ENCODE peak calls at places on chromosomes 7 and 10, in four cellular contexts. One of them, this sample, is unnamed.

GRCh38 chr7:71777278-71777677 is 634.9 kb downstream of the CALN1 start:
- DNase-seq in K562: no peak
- DNase-seq in fibroblast of lung: no peak
- DNase-seq in iPS DF 6.9: no peak
- DNase-seq in this sample: no peak

GRCh38 chr10:62911210-62911963 is 95.2 kb upstream of the EGR2 start:
- DNase-seq in K562: no peak
- DNase-seq in fibroblast of lung: no peak
- DNase-seq in iPS DF 6.9: peak; percentile 13
- DNase-seq in this sample: no peak

GRCh38 chr10:4754143-4754542 is 71.9 kb upstream of the AKR1E2 start:
- DNase-seq in K562: no peak
- DNase-seq in fibroblast of lung: no peak
- DNase-seq in iPS DF 6.9: no peak
- DNase-seq in this sample: no peak

GRCh38 chr10:86286591-86287421 is 79.8 kb downstream of the GRID1 start:
- DNase-seq in K562: no peak
- DNase-seq in fibroblast of lung: no peak
- DNase-seq in iPS DF 6.9: no peak
- DNase-seq in this sample: no peak

GRCh38 chr7:67206452-67206851 is 209.8 kb downstream of the TYW1 start:
- DNase-seq in K562: no peak
- DNase-seq in fibroblast of lung: no peak
- DNase-seq in iPS DF 6.9: no peak
- DNase-seq in this sample: no peak

GRCh38 chr10:124174071-124174566 is 80.7 kb upstream of the CHST15 start:
- DNase-seq in K562: no peak
- DNase-seq in fibroblast of lung: no peak
- DNase-seq in iPS DF 6.9: no peak
- DNase-seq in this sample: no peak

GRCh38 chr10:10642741-10643280 is 374.9 kb upstream of the CELF2 start:
- DNase-seq in K562: no peak
- DNase-seq in fibroblast of lung: peak; percentile 87
- DNase-seq in iPS DF 6.9: no peak
- DNase-seq in this sample: no peak

GRCh38 chr10:128000660-128001059 is 93.8 kb downstream of the PTPRE start:
- DNase-seq in K562: no peak
- DNase-seq in fibroblast of lung: no peak
- DNase-seq in iPS DF 6.9: no peak
- DNase-seq in this sample: no peak

GRCh38 chr10:18079665-18080295 is 60.4 kb upstream of the CACNB2 start:
- DNase-seq in K562: no peak
- DNase-seq in fibroblast of lung: peak; percentile 60
- DNase-seq in iPS DF 6.9: no peak
- DNase-seq in this sample: no peak

GRCh38 chr7:84176716-84177115 is 17.9 kb downstream of the SEMA3A start:
- DNase-seq in K562: no peak
- DNase-seq in fibroblast of lung: peak; percentile 33
- DNase-seq in iPS DF 6.9: no peak
- DNase-seq in this sample: no peak

GRCh38 chr7:2540641-2541051 is 14.7 kb downstream of the BRAT1 start:
- DNase-seq in K562: peak; percentile 5
- DNase-seq in fibroblast of lung: no peak
- DNase-seq in iPS DF 6.9: no peak
- DNase-seq in this sample: no peak

GRCh38 chr10:49094707-49095106 is 20.6 kb downstream of the VSTM4 start:
- DNase-seq in K562: no peak
- DNase-seq in fibroblast of lung: no peak
- DNase-seq in iPS DF 6.9: no peak
- DNase-seq in this sample: no peak

DNA sequence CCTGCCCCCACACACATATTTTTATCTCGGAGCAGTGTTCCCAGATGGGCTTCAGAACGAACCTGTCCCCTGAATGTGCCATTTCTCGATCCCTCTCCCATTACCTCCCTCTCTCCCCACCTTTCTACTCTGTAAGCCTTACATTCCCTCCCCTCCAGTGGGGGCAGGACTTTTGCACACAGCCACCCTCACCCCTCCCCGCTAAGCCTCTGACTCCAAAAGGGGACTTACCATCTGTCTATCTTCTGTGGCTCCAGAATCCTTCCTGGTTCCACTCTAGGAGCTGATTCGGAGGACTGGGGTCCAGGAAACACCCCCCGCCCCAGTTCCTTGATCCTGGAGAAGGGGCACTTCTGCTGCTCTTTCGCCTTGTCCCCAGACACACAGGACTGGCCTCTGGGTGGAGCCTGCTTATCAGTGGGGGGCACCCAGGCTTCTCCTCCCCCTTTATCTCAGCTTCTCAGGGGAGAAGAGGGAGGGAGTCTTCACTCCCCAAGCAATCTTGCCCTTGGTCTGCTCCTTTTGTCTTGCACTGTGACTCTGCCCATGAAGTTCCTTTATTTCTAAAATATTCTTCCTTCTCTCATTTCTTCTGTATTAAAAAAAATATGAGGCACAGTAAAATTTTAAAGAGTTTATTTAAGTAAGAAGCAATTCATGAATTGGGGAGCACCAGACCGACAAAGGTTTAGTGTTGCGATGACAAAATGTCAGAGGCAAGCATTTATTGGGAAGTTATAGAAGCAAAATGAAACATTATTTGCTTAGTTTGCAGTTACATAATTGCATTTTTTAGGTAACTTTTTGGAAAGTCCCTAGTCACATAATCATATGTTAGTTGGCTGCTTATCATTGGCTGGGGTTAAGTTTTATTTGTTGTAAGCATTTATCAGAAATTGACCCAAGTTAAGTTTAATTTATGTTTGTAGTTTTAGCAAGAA is at the start of gene KEL:
- DNase-seq in K562: peak; percentile 94
- DNase-seq in fibroblast of lung: no peak
- DNase-seq in iPS DF 6.9: no peak
- DNase-seq in this sample: no peak
- H3K4me3 ChIP-seq in K562: peak within 1 kb of the TSS; percentile 56
- H3K4me3 ChIP-seq in fibroblast of lung: no peak within 1 kb of the TSS
- H3K4me3 ChIP-seq in iPS DF 6.9: no peak within 1 kb of the TSS
- H3K4me3 ChIP-seq in this sample: no peak within 1 kb of the TSS

GRCh38 chr7:20116869-20117268 is 100.3 kb downstream of the MACC1 start:
- DNase-seq in K562: no peak
- DNase-seq in fibroblast of lung: no peak
- DNase-seq in iPS DF 6.9: no peak
- DNase-seq in this sample: no peak

GRCh38 chr7:20122073-20122472 is 95.1 kb downstream of the MACC1 start:
- DNase-seq in K562: no peak
- DNase-seq in fibroblast of lung: no peak
- DNase-seq in iPS DF 6.9: no peak
- DNase-seq in this sample: no peak

GRCh38 chr7:20121404-20121803 is 95.8 kb downstream of the MACC1 start:
- DNase-seq in K562: no peak
- DNase-seq in fibroblast of lung: no peak
- DNase-seq in iPS DF 6.9: no peak
- DNase-seq in this sample: no peak
- H3K4me1 ChIP-seq in K562: no peaks in the 10 kb centered on the region
- H3K4me1 ChIP-seq in fibroblast of lung: no peaks in the 10 kb centered on the region
- H3K4me1 ChIP-seq in iPS DF 6.9: no peaks in the 10 kb centered on the region
- H3K4me1 ChIP-seq in this sample: peaks cover 2% of the 10 kb centered on the region

GRCh38 chr7:158263110-158263963 is 324.3 kb downstream of the PTPRN2 start:
- DNase-seq in K562: no peak
- DNase-seq in fibroblast of lung: no peak
- DNase-seq in iPS DF 6.9: no peak
- DNase-seq in this sample: no peak

GRCh38 chr7:158262284-158263109 is 325.1 kb downstream of the PTPRN2 start:
- DNase-seq in K562: no peak
- DNase-seq in fibroblast of lung: no peak
- DNase-seq in iPS DF 6.9: no peak
- DNase-seq in this sample: no peak

GRCh38 chr7:158260567-158261361 is 326.9 kb downstream of the PTPRN2 start:
- DNase-seq in K562: no peak
- DNase-seq in fibroblast of lung: no peak
- DNase-seq in iPS DF 6.9: no peak
- DNase-seq in this sample: no peak

GRCh38 chr7:158259671-158260423 is 327.8 kb downstream of the PTPRN2 start:
- DNase-seq in K562: no peak
- DNase-seq in fibroblast of lung: no peak
- DNase-seq in iPS DF 6.9: no peak
- DNase-seq in this sample: no peak

DNA sequence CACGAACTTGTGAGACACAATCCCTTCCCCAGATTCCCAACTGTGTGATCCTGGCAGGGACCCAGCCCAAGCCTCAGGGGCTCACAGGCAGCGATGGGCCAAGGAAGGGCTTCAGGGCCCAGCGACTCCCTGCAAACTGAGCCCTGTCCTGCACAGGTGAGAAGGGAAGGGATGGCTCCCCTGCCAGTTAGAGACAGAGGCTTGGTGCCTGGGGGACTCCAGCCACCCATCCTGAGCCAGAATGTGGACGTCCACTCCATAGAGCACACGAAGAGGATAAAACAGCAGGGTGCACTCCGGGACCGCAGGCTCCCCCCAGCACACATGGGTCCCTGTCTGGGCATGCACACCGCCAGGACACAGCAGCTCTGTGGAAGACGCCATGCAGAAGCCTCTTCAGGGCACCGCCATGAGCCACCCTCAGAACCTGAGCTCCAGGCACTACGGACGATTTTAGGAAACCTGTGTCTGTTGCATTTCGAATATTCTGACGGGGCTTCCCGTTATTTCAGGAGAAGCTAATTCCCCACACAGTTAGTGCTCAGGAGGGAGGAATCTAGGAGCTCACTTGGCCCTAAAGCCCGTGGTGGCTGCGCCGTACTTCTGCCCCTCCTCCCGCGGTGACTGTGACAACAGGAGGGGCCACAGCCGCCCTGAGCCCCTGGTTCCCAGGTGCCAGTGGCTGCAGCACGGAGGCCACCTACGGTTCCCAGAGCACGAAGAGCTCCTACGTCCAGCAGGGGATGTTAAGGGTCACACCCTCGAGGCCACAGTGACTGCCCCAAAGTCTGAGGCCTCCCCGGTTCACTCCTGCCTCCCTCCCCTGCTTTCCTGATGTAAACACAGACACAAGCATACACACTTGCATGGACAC is 326.0 kb downstream of the PTPRN2 start:
- DNase-seq in K562: no peak
- DNase-seq in fibroblast of lung: no peak
- DNase-seq in iPS DF 6.9: no peak
- DNase-seq in this sample: no peak
- H3K9me3 ChIP-seq in K562: peaks cover 9% of the 10 kb centered on the region
- H3K9me3 ChIP-seq in fibroblast of lung: peaks cover 15% of the 10 kb centered on the region
- H3K9me3 ChIP-seq in iPS DF 6.9: peaks cover 47% of the 10 kb centered on the region
- H3K9me3 ChIP-seq in this sample: peaks cover 10% of the 10 kb centered on the region

DNA sequence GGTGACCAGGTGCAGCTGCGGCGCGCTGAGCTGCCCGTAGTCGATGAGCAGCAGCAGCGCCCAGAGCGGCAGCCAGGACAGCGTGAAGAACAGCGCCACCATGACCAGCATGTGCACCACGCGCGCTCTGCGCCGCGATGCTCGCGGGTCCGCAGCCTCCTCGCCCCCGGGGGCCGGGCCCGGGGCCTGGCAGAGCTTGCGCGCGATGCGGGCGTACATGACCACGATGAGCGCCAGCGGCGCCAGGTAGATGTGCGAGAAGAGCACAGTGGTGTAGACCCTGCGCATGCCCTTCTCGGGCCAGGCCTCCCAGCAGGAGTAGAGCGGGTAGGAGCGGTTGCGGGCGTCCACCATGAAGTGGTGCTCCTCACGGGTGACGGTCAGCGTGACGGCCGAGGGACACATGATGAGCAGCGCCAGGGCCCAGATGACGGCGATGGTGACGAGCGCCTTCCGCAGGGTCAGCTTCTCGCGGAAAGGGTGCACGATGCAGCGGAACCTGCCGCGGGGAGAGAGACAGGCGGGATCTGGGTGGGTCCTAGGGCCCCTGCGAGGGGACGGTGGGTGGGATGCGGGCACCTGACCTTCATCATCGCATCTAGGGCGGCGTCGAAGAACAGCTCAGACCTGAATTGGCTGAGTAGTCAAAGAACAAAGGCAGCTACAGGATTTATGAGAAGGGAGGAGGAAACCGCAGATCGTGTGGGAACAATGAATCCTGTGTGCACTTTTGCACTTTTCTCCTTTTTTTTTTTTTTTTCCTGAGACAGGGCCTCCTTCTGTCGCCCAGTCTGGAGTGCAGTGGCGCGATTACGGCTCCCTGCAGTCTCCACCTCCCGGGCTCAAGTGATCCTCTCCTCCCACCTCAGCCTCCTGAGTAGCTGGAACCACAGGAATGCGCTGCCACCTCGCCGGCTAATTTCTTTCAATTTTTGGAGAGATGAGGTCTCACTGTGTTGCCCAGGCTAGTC is 22.4 kb upstream of the PPA1 start:
- DNase-seq in K562: no peak
- DNase-seq in fibroblast of lung: no peak
- DNase-seq in iPS DF 6.9: no peak
- DNase-seq in this sample: no peak
- H3K4me3 ChIP-seq in K562: no peak overlapping the region
- H3K4me3 ChIP-seq in fibroblast of lung: no peak overlapping the region
- H3K4me3 ChIP-seq in iPS DF 6.9: no peak overlapping the region
- H3K4me3 ChIP-seq in this sample: no peak overlapping the region

GRCh38 chr10:77513783-77514331 is 123.8 kb downstream of the KCNMA1 start:
- DNase-seq in K562: no peak
- DNase-seq in fibroblast of lung: peak; percentile 86
- DNase-seq in iPS DF 6.9: no peak
- DNase-seq in this sample: peak; percentile 94

GRCh38 chr10:77513220-77513619 is 124.4 kb downstream of the KCNMA1 start:
- DNase-seq in K562: no peak
- DNase-seq in fibroblast of lung: no peak
- DNase-seq in iPS DF 6.9: no peak
- DNase-seq in this sample: no peak

GRCh38 chr10:77518258-77518909 is 119.2 kb downstream of the KCNMA1 start:
- DNase-seq in K562: no peak
- DNase-seq in fibroblast of lung: no peak
- DNase-seq in iPS DF 6.9: no peak
- DNase-seq in this sample: no peak

GRCh38 chr10:77518910-77519274 is 118.7 kb downstream of the KCNMA1 start:
- DNase-seq in K562: no peak
- DNase-seq in fibroblast of lung: no peak
- DNase-seq in iPS DF 6.9: no peak
- DNase-seq in this sample: no peak

DNA sequence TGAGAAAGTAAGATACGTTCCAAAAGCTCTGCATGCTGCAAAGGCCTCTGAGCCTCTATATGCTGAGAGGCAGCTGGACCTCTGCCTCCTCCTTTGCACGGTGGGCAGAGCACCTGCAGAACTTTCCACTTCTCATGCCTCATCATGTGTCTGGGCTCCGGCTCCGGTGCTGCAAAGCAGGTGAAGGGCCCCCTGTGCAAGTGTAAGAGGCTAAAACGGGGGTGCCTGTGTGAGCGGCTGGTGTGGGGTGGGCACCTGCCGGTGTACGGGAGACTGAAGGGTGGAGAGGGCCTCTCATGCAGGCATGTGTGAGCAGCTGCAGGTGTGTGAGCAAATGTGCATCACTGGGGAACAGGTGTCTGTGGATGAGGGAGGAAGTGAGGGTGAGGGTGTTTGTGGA is 121.0 kb downstream of the KCNMA1 start:
- DNase-seq in K562: no peak
- DNase-seq in fibroblast of lung: no peak
- DNase-seq in iPS DF 6.9: no peak
- DNase-seq in this sample: no peak
- H3K4me1 ChIP-seq in K562: no peaks in the 10 kb centered on the region
- H3K4me1 ChIP-seq in fibroblast of lung: peaks cover 16% of the 10 kb centered on the region
- H3K4me1 ChIP-seq in iPS DF 6.9: no peaks in the 10 kb centered on the region
- H3K4me1 ChIP-seq in this sample: peaks cover 27% of the 10 kb centered on the region

GRCh38 chr7:41139789-41140188 is 563.1 kb downstream of the INHBA start:
- DNase-seq in K562: no peak
- DNase-seq in fibroblast of lung: no peak
- DNase-seq in iPS DF 6.9: no peak
- DNase-seq in this sample: no peak
- H3K9me3 ChIP-seq in K562: no peaks in the 10 kb centered on the region
- H3K9me3 ChIP-seq in fibroblast of lung: no peaks in the 10 kb centered on the region
- H3K9me3 ChIP-seq in iPS DF 6.9: no peaks in the 10 kb centered on the region
- H3K9me3 ChIP-seq in this sample: no peaks in the 10 kb centered on the region